ENCODE peak calls at places on chromosomes 16 and 17, in eight cellular contexts. M is heart right ventricle, P is NAMALWA, N is NCI-H69, G is head of caudate nucleus, J is M059J, X is germinal center, D is testis. U is an unnamed sample.

GRCh38 chr17:47837401-47838039 is 3.6 kb downstream of the SCRN2 start:
- DNase-seq in P (no peak), J (peak; percentile 91), N (no peak), X (no peak), D (peak; percentile 30), M (no peak), G (no peak), U (peak; percentile 78)

GRCh38 chr17:13421581-13421980 is 180.1 kb downstream of the HS3ST3A1 start:
- DNase-seq in G (no peak), N (no peak), D (no peak), J (peak; percentile 36), M (no peak), P (no peak), X (no peak), U (peak; percentile 48)

GRCh38 chr17:35467824-35468223 is 19.3 kb upstream of the SLFN13 start:
- DNase-seq in G (no peak), P (no peak), N (no peak), J (no peak), D (no peak), M (no peak), X (no peak), U (no peak)

GRCh38 chr16:87602005-87602790 is at the start of gene JPH3:
- DNase-seq in D (peak; percentile 38), X (no peak), N (peak; percentile 49), M (no peak), J (no peak), G (no peak), P (no peak), U (no peak)

GRCh38 chr17:59693582-59693981 is 13.6 kb downstream of the PTRH2 start:
- DNase-seq in X (no peak), D (no peak), P (no peak), M (no peak), N (no peak), G (no peak), J (no peak), U (no peak)

GRCh38 chr17:71269201-71269600 is 851.6 kb upstream of the SOX9 start:
- DNase-seq in M (no peak), X (no peak), G (no peak), P (no peak), D (no peak), J (no peak), N (no peak), U (no peak)

GRCh38 chr17:48492401-48493298 is 38.2 kb downstream of the HOXB1 start:
- DNase-seq in X (peak; percentile 69), N (peak; percentile 97), P (no peak), D (peak; percentile 53), G (peak; percentile 61), M (peak; percentile 41), J (peak; percentile 71), U (peak; percentile 60)

GRCh38 chr17:63476494-63476856 is 386 bp upstream of the ACE start:
- DNase-seq in G (peak; percentile 18), P (no peak), D (no peak), N (peak; percentile 74), X (no peak), J (no peak), M (no peak), U (no peak)

GRCh38 chr16:58456193-58456592 is 43.8 kb upstream of the NDRG4 start:
- DNase-seq in X (no peak), J (peak; percentile 54), N (no peak), D (peak; percentile 91), M (no peak), P (no peak), G (no peak), U (no peak)

U was measured in HT1080.